ENCODE peak calls at places on chromosomes 5 and 9, in ten cellular contexts. W, R, Y, J, T, X, K, I, G and O are unnamed samples.

GRCh38 chr5:77866198-77866597 is 90.1 kb upstream of the TBCA start:
- DNase-seq in W (no peak), R (no peak), Y (no peak), J (no peak), T (no peak), X (no peak), K (no peak), I (no peak), G (no peak), O (no peak)

GRCh38 chr9:94993141-94993820 is 266.8 kb downstream of the AOPEP start:
- DNase-seq in W (no peak), R (no peak), Y (no peak), J (no peak), T (no peak), X (no peak), K (no peak), I (no peak), G (no peak), O (no peak)

GRCh38 chr5:14810941-14811573 is 60.5 kb downstream of the ANKH start:
- DNase-seq in W (no peak), R (no peak), Y (no peak), J (no peak), T (no peak), X (no peak), K (no peak), I (no peak), G (no peak), O (no peak)

GRCh38 chr9:128575469-128575868 is 23.1 kb downstream of the SPTAN1 start:
- DNase-seq in W (no peak), R (peak; percentile 21), Y (peak; percentile 60), J (peak; percentile 90), T (no peak), X (no peak), K (no peak), I (no peak), G (no peak), O (no peak)

GRCh38 chr5:159156839-159157238 is 52.5 kb downstream of the RNF145 start:
- DNase-seq in W (peak; percentile 67), R (no peak), Y (peak; percentile 64), J (peak; percentile 69), T (peak; percentile 11), X (no peak), K (peak; percentile 68), I (peak; percentile 30), G (peak; percentile 31), O (no peak)

GRCh38 chr9:111375817-111376564 is 46.0 kb upstream of the OR2K2 start:
- DNase-seq in W (no peak), R (no peak), Y (peak; percentile 2), J (no peak), T (no peak), X (no peak), K (no peak), I (no peak), G (no peak), O (no peak)

GRCh38 chr5:59038169-59039002 is 455.5 kb downstream of the RAB3C start:
- DNase-seq in W (no peak), R (no peak), Y (no peak), J (peak; percentile 46), T (no peak), X (no peak), K (no peak), I (no peak), G (no peak), O (no peak)

GRCh38 chr5:133392448-133392847 is 219.9 kb downstream of the FSTL4 start:
- DNase-seq in W (no peak), R (no peak), Y (no peak), J (no peak), T (no peak), X (no peak), K (no peak), I (no peak), G (no peak), O (no peak)

GRCh38 chr5:68215888-68216736 is 556 bp downstream of the PIK3R1 start:
- DNase-seq in W (no peak), R (peak; percentile 63), Y (peak; percentile 69), J (peak; percentile 49), T (peak; percentile 52), X (peak; percentile 30), K (no peak), I (peak; percentile 66), G (peak; percentile 11), O (no peak)

GRCh38 chr5:65382582-65382981 is 99.1 kb downstream of the ADAMTS6 start:
- DNase-seq in W (no peak), R (no peak), Y (peak; percentile 14), J (no peak), T (no peak), X (no peak), K (no peak), I (no peak), G (no peak), O (no peak)

GRCh38 chr5:438481-438981 is 4.4 kb upstream of the EXOC3 start:
- DNase-seq in W (no peak), R (peak; percentile 8), Y (no peak), J (no peak), T (no peak), X (no peak), K (no peak), I (no peak), G (no peak), O (no peak)

GRCh38 chr9:132798817-132799790 is 79.0 kb downstream of the AK8 start:
- DNase-seq in W (no peak), R (no peak), Y (no peak), J (no peak), T (no peak), X (no peak), K (no peak), I (no peak), G (no peak), O (no peak)

GRCh38 chr5:176535101-176535654 is 2.0 kb downstream of the RNF44 start:
- DNase-seq in W (no peak), R (no peak), Y (peak; percentile 13), J (peak; percentile 19), T (peak; percentile 28), X (no peak), K (no peak), I (peak; percentile 64), G (no peak), O (no peak)

GRCh38 chr5:145072880-145073279 is 762.3 kb downstream of the PRELID2 start:
- DNase-seq in W (no peak), R (no peak), Y (no peak), J (peak; percentile 18), T (no peak), X (no peak), K (no peak), I (no peak), G (no peak), O (no peak)

GRCh38 chr9:107684224-107684623 is 194.7 kb upstream of the KLF4 start:
- DNase-seq in W (no peak), R (no peak), Y (peak; percentile 40), J (peak; percentile 44), T (no peak), X (no peak), K (peak; percentile 42), I (no peak), G (no peak), O (no peak)